ENCODE peak calls at places on chromosome 6, in six cellular contexts. O, Z, U, T, E and I are unnamed samples.

GRCh38 chr6:13425971-13426931 is 61.1 kb downstream of the GFOD1 start:
- DNase-seq in O (peak), Z (peak), U (no peak), T (peak), E (no peak), I (peak)

GRCh38 chr6:105726902-105727655 is 324.2 kb upstream of the PREP start:
- DNase-seq in O (peak), Z (no peak), U (no peak), T (peak), E (no peak), I (no peak)

GRCh38 chr6:135910943-135911618 is 59.6 kb downstream of the PDE7B start:
- DNase-seq in O (no peak), Z (no peak), U (no peak), T (no peak), E (no peak), I (no peak)

GRCh38 chr6:102631921-102632320 is 1238.4 kb downstream of the GRIK2 start:
- DNase-seq in O (no peak), Z (no peak), U (no peak), T (no peak), E (no peak), I (no peak)

GRCh38 chr6:130431346-130431745 is 65.5 kb downstream of the TMEM200A start:
- DNase-seq in O (no peak), Z (no peak), U (no peak), T (no peak), E (no peak), I (no peak)

GRCh38 chr6:90044182-90044832 is 150.0 kb downstream of the GJA10 start:
- DNase-seq in O (no peak), Z (no peak), U (no peak), T (no peak), E (no peak), I (no peak)

GRCh38 chr6:112180095-112180820 is 74.1 kb downstream of the LAMA4 start:
- DNase-seq in O (peak), Z (peak), U (no peak), T (peak), E (no peak), I (no peak)

GRCh38 chr6:125793863-125794262 is 3.1 kb downstream of the NCOA7 start:
- DNase-seq in O (peak), Z (no peak), U (no peak), T (no peak), E (no peak), I (no peak)

GRCh38 chr6:79167931-79168694 is 66.4 kb downstream of the HMGN3 start:
- DNase-seq in O (peak), Z (peak), U (no peak), T (no peak), E (no peak), I (no peak)

GRCh38 chr6:131116755-131117360 is 18.4 kb upstream of the AKAP7 start:
- DNase-seq in O (peak), Z (no peak), U (no peak), T (peak), E (no peak), I (no peak)

GRCh38 chr6:94130458-94130857 is 711.1 kb upstream of the EPHA7 start:
- DNase-seq in O (no peak), Z (no peak), U (no peak), T (no peak), E (no peak), I (no peak)

GRCh38 chr6:45681860-45682488 is 304.2 kb upstream of the SUPT3H start:
- DNase-seq in O (peak), Z (no peak), U (no peak), T (no peak), E (no peak), I (peak)

GRCh38 chr6:124962617-124963415 is 579 bp downstream of the RNF217 start:
- DNase-seq in O (peak), Z (peak), U (peak), T (no peak), E (no peak), I (peak)

GRCh38 chr6:136317023-136317649 is 27.5 kb upstream of the BCLAF1 start:
- DNase-seq in O (peak), Z (peak), U (no peak), T (peak), E (peak), I (no peak)

GRCh38 chr6:22590423-22590822 is 21.1 kb downstream of the HDGFL1 start:
- DNase-seq in O (no peak), Z (no peak), U (no peak), T (no peak), E (no peak), I (no peak)

GRCh38 chr6:134520181-134521115 is 202.5 kb upstream of the SGK1 start:
- DNase-seq in O (peak), Z (peak), U (no peak), T (no peak), E (no peak), I (no peak)

GRCh38 chr6:24879351-24879750 is 56.4 kb downstream of the RIPOR2 start:
- DNase-seq in O (no peak), Z (no peak), U (no peak), T (no peak), E (no peak), I (no peak)

GRCh38 chr6:11354019-11354418 is 121.6 kb upstream of the NEDD9 start:
- DNase-seq in O (peak), Z (peak), U (no peak), T (no peak), E (no peak), I (peak)

GRCh38 chr6:44071670-44072451 is 55.4 kb downstream of the MRPL14 start:
- DNase-seq in O (peak), Z (peak), U (no peak), T (no peak), E (no peak), I (no peak)

GRCh38 chr6:19446570-19446969 is 390.6 kb upstream of the ID4 start:
- DNase-seq in O (peak), Z (no peak), U (no peak), T (no peak), E (no peak), I (no peak)

GRCh38 chr6:2109796-2110195 is 135.6 kb downstream of the GMDS start:
- DNase-seq in O (no peak), Z (no peak), U (no peak), T (no peak), E (no peak), I (no peak)

GRCh38 chr6:53313784-53314382 is 34.9 kb downstream of the ELOVL5 start:
- DNase-seq in O (no peak), Z (peak), U (no peak), T (no peak), E (no peak), I (no peak)

GRCh38 chr6:13635948-13636658 is 21.0 kb downstream of the NOL7 start:
- DNase-seq in O (no peak), Z (no peak), U (no peak), T (no peak), E (no peak), I (no peak)

GRCh38 chr6:11065436-11066202 is 21.5 kb upstream of the ELOVL2 start:
- DNase-seq in O (no peak), Z (no peak), U (no peak), T (no peak), E (no peak), I (no peak)

GRCh38 chr6:89828988-89829590 is 591 bp upstream of the CASP8AP2 start:
- DNase-seq in O (no peak), Z (no peak), U (no peak), T (peak), E (no peak), I (no peak)

GRCh38 chr6:34392497-34393190 is at the start of gene NUDT3:
- DNase-seq in O (peak), Z (peak), U (peak), T (peak), E (peak), I (peak)

GRCh38 chr6:52576392-52577021 is 353 bp downstream of the TRAM2 start:
- DNase-seq in O (peak), Z (peak), U (peak), T (peak), E (peak), I (peak)

GRCh38 chr6:112130878-112131277 is 43.5 kb downstream of the FAM229B start:
- DNase-seq in O (peak), Z (no peak), U (no peak), T (peak), E (no peak), I (no peak)

GRCh38 chr6:117536317-117536716 is 53.8 kb downstream of the DCBLD1 start:
- DNase-seq in O (no peak), Z (peak), U (no peak), T (no peak), E (no peak), I (no peak)

GRCh38 chr6:26335631-26336323 is 29.2 kb upstream of the BTN3A2 start:
- DNase-seq in O (no peak), Z (no peak), U (no peak), T (no peak), E (no peak), I (no peak)

GRCh38 chr6:101226677-101227135 is 166.8 kb upstream of the GRIK2 start:
- DNase-seq in O (peak), Z (peak), U (peak), T (peak), E (no peak), I (no peak)
- TF ChIP-seq CTCF in O (peak), Z (no peak), U (peak), T (no peak), E (no peak), I (no peak)

GRCh38 chr6:30932665-30933365 is 845 bp upstream of the SFTA2 start:
- DNase-seq in O (no peak), Z (no peak), U (no peak), T (no peak), E (no peak), I (no peak)
- H3K27ac ChIP-seq in O (no peak), Z (no peak), U (no peak), T (no peak), E (no peak), I (peak)

GRCh38 chr6:30493643-30494250 is 4.4 kb downstream of the HLA-E start:
- DNase-seq in O (no peak), Z (no peak), U (no peak), T (no peak), E (peak), I (peak)
- TF ChIP-seq CTCF in O (peak), Z (no peak), U (no peak), T (no peak), E (peak), I (peak)

DNA sequence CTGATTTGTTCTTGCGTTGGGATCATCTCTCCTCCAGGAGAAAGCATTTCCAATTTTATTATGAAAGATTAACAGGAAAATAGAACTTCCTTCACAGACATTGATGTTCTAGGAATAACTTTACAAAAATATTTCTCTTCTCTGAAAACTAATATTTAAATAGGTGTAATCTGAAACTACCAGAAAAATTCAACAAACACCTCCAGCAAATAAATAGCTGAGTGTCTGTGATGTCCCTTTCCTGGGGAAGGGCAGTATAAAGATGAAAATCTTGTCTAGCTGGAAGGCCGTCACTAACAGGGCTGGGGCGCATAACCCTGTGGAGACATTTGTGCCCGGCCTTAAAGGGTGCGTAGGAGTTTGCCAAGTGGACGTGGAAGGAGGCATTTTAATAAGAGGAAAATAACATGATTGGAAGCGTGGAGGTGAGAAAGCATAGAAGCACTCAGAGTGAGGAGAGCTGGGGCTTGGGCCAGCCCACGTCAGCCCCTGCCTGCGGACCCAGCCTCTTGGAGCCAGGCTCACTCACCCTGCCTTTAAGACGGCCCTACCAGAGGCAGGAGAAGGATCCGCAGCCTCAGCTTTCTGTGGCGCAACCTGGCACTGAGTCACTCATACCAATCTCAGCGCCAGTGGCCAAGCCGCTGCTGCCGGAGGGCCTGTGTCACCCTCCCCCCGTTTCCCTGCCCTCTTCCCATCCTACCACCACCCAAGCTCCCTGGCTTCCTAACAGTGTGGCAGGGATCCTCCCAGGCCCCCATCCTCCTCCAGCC is 284.9 kb downstream of the UST start:
- DNase-seq in O (peak), Z (peak), U (no peak), T (peak), E (no peak), I (peak)
- H3K27ac ChIP-seq in O (no peak), Z (peak), U (peak), T (peak), E (no peak), I (peak)

GRCh38 chr6:42783177-42783875 is 1.5 kb downstream of the BICRAL start:
- DNase-seq in O (peak), Z (peak), U (peak), T (peak), E (peak), I (peak)
- TF ChIP-seq CTCF in O (no peak), Z (no peak), U (no peak), T (no peak), E (no peak), I (peak)

DNA sequence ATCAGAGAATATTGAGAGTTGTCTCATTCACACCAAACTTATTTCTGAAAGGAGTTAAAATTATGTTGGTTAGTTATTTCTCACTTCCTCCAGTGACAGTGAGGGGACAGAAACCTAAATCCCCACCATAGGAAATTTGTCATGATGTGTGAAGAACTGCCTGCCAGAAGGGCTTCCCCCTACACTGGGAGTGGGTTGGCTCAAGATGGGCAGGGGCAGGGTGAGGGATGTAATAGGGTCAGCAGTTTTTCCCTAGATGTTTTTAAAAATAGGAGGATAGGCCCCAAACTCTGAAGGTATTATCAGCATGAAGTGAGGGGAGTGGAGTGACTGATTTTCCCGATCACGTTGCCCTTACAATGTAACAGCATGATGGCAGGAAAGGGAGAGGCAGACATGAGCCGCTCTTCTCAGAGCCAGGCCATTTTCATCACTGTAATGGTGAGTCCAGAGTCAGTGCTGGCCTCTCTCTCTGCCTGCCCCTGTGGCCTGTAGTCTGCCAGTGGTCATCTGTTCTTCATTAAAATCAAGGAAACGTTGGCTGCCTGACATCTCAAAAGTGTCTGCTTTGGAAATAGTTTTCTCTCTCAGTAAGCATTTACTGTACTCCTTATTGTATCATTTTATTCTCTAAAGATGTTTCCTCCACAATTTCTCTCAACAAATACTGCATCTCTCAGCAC is 59.8 kb upstream of the SYNJ2 start:
- DNase-seq in O (no peak), Z (peak), U (no peak), T (no peak), E (no peak), I (no peak)
- H3K27ac ChIP-seq in O (no peak), Z (no peak), U (no peak), T (no peak), E (no peak), I (no peak)